ENCODE peak calls at places on chromosomes 5 and 9, in six cellular contexts. One of them, this sample, is unnamed.

GRCh38 chr9:4301302-4301701 is 1.4 kb upstream of the GLIS3 start:
- DNase-seq in transverse colon: no peak
- DNase-seq in lower leg skin: no peak
- DNase-seq in H1: no peak
- DNase-seq in esophagus squamous epithelium: no peak
- DNase-seq in uterus: no peak
- DNase-seq in this sample: no peak

GRCh38 chr5:143733635-143734341 is 78.2 kb upstream of the HMHB1 start:
- DNase-seq in transverse colon: no peak
- DNase-seq in esophagus squamous epithelium: no peak
- DNase-seq in lower leg skin: no peak
- DNase-seq in uterus: no peak
- DNase-seq in H1: no peak
- DNase-seq in this sample: no peak

GRCh38 chr9:104906441-104907277 is 21.3 kb downstream of the ABCA1 start:
- DNase-seq in esophagus squamous epithelium: no peak
- DNase-seq in H1: peak; percentile 30
- DNase-seq in transverse colon: no peak
- DNase-seq in lower leg skin: no peak
- DNase-seq in uterus: peak; percentile 61
- DNase-seq in this sample: no peak

GRCh38 chr9:131469369-131469768 is 33.3 kb upstream of the POMT1 start:
- DNase-seq in transverse colon: no peak
- DNase-seq in uterus: no peak
- DNase-seq in lower leg skin: peak; percentile 59
- DNase-seq in esophagus squamous epithelium: no peak
- DNase-seq in H1: no peak
- DNase-seq in this sample: no peak

GRCh38 chr5:174645677-174646076 is 78.7 kb upstream of the MSX2 start:
- DNase-seq in esophagus squamous epithelium: no peak
- DNase-seq in uterus: no peak
- DNase-seq in lower leg skin: no peak
- DNase-seq in transverse colon: no peak
- DNase-seq in H1: no peak
- DNase-seq in this sample: no peak

GRCh38 chr5:54514841-54515432 is 2.6 kb upstream of the SNX18 start:
- DNase-seq in esophagus squamous epithelium: no peak
- DNase-seq in lower leg skin: no peak
- DNase-seq in H1: no peak
- DNase-seq in transverse colon: no peak
- DNase-seq in uterus: no peak
- DNase-seq in this sample: no peak

GRCh38 chr9:117768740-117769400 is 64.7 kb downstream of the TLR4 start:
- DNase-seq in H1: no peak
- DNase-seq in esophagus squamous epithelium: no peak
- DNase-seq in transverse colon: no peak
- DNase-seq in uterus: no peak
- DNase-seq in lower leg skin: no peak
- DNase-seq in this sample: no peak

GRCh38 chr9:118009585-118009984 is 305.4 kb downstream of the TLR4 start:
- DNase-seq in H1: no peak
- DNase-seq in esophagus squamous epithelium: no peak
- DNase-seq in transverse colon: no peak
- DNase-seq in uterus: no peak
- DNase-seq in lower leg skin: no peak
- DNase-seq in this sample: no peak

GRCh38 chr5:176543428-176544182 is 5.5 kb upstream of the CDHR2 start:
- DNase-seq in H1: peak; percentile 85
- DNase-seq in esophagus squamous epithelium: no peak
- DNase-seq in transverse colon: peak; percentile 88
- DNase-seq in uterus: peak; percentile 52
- DNase-seq in lower leg skin: peak; percentile 94
- DNase-seq in this sample: peak; percentile 75

GRCh38 chr5:14433202-14433601 is 148.4 kb upstream of the OTULINL start:
- DNase-seq in lower leg skin: peak; percentile 12
- DNase-seq in transverse colon: no peak
- DNase-seq in esophagus squamous epithelium: no peak
- DNase-seq in uterus: no peak
- DNase-seq in H1: no peak
- DNase-seq in this sample: no peak

GRCh38 chr5:107486489-107486888 is 184.2 kb downstream of the EFNA5 start:
- DNase-seq in uterus: no peak
- DNase-seq in transverse colon: no peak
- DNase-seq in H1: no peak
- DNase-seq in lower leg skin: no peak
- DNase-seq in esophagus squamous epithelium: no peak
- DNase-seq in this sample: no peak

GRCh38 chr9:134099123-134099761 is 31.4 kb upstream of the BRD3 start:
- DNase-seq in uterus: no peak
- DNase-seq in esophagus squamous epithelium: no peak
- DNase-seq in transverse colon: peak; percentile 60
- DNase-seq in H1: peak; percentile 92
- DNase-seq in lower leg skin: peak; percentile 70
- DNase-seq in this sample: peak; percentile 54

GRCh38 chr5:121974261-121974660 is 12.5 kb downstream of the SRFBP1 start:
- DNase-seq in transverse colon: no peak
- DNase-seq in H1: no peak
- DNase-seq in esophagus squamous epithelium: no peak
- DNase-seq in lower leg skin: no peak
- DNase-seq in uterus: no peak
- DNase-seq in this sample: no peak

GRCh38 chr9:7439355-7439978 is 360.1 kb downstream of the DMAC1 start:
- DNase-seq in H1: no peak
- DNase-seq in uterus: no peak
- DNase-seq in transverse colon: no peak
- DNase-seq in lower leg skin: no peak
- DNase-seq in esophagus squamous epithelium: no peak
- DNase-seq in this sample: no peak

GRCh38 chr9:106075568-106075967 is 381.2 kb downstream of the TMEM38B start:
- DNase-seq in transverse colon: no peak
- DNase-seq in H1: no peak
- DNase-seq in lower leg skin: no peak
- DNase-seq in esophagus squamous epithelium: no peak
- DNase-seq in uterus: no peak
- DNase-seq in this sample: no peak

GRCh38 chr9:108672475-108673065 is 183.2 kb downstream of the ACTL7B start:
- DNase-seq in esophagus squamous epithelium: no peak
- DNase-seq in H1: no peak
- DNase-seq in transverse colon: no peak
- DNase-seq in uterus: no peak
- DNase-seq in lower leg skin: peak; percentile 69
- DNase-seq in this sample: no peak

GRCh38 chr9:8764041-8764440 is 964.5 kb upstream of the DMAC1 start:
- DNase-seq in transverse colon: no peak
- DNase-seq in H1: no peak
- DNase-seq in esophagus squamous epithelium: no peak
- DNase-seq in lower leg skin: no peak
- DNase-seq in uterus: no peak
- DNase-seq in this sample: no peak

GRCh38 chr5:2507611-2508010 is 243.9 kb downstream of the IRX2 start:
- DNase-seq in H1: no peak
- DNase-seq in transverse colon: no peak
- DNase-seq in esophagus squamous epithelium: no peak
- DNase-seq in lower leg skin: no peak
- DNase-seq in uterus: no peak
- DNase-seq in this sample: no peak

GRCh38 chr9:19920401-19920800 is 131.6 kb upstream of the SLC24A2 start:
- DNase-seq in lower leg skin: no peak
- DNase-seq in uterus: no peak
- DNase-seq in esophagus squamous epithelium: no peak
- DNase-seq in H1: no peak
- DNase-seq in transverse colon: no peak
- DNase-seq in this sample: no peak

GRCh38 chr5:179878222-179879002 is 19.8 kb upstream of the MRNIP start:
- DNase-seq in transverse colon: no peak
- DNase-seq in uterus: no peak
- DNase-seq in H1: no peak
- DNase-seq in esophagus squamous epithelium: no peak
- DNase-seq in lower leg skin: no peak
- DNase-seq in this sample: peak; percentile 47

GRCh38 chr5:142221091-142221860 is 103.5 kb downstream of the SPRY4 start:
- DNase-seq in transverse colon: no peak
- DNase-seq in lower leg skin: no peak
- DNase-seq in esophagus squamous epithelium: no peak
- DNase-seq in uterus: no peak
- DNase-seq in H1: no peak
- DNase-seq in this sample: no peak

GRCh38 chr5:6752236-6752635 is 39.0 kb downstream of the TENT4A start:
- DNase-seq in uterus: no peak
- DNase-seq in lower leg skin: peak; percentile 50
- DNase-seq in esophagus squamous epithelium: no peak
- DNase-seq in transverse colon: no peak
- DNase-seq in H1: no peak
- DNase-seq in this sample: no peak

GRCh38 chr9:126692759-126693427 is 79.2 kb downstream of the LMX1B start:
- DNase-seq in uterus: no peak
- DNase-seq in H1: no peak
- DNase-seq in esophagus squamous epithelium: no peak
- DNase-seq in lower leg skin: no peak
- DNase-seq in transverse colon: no peak
- DNase-seq in this sample: no peak

GRCh38 chr9:95012035-95012708 is 285.7 kb downstream of the AOPEP start:
- DNase-seq in lower leg skin: no peak
- DNase-seq in H1: no peak
- DNase-seq in transverse colon: no peak
- DNase-seq in uterus: no peak
- DNase-seq in esophagus squamous epithelium: no peak
- DNase-seq in this sample: no peak

GRCh38 chr9:86732514-86732913 is 214.8 kb downstream of the GAS1 start:
- DNase-seq in lower leg skin: no peak
- DNase-seq in H1: no peak
- DNase-seq in esophagus squamous epithelium: no peak
- DNase-seq in uterus: peak; percentile 65
- DNase-seq in transverse colon: no peak
- DNase-seq in this sample: no peak

DNA sequence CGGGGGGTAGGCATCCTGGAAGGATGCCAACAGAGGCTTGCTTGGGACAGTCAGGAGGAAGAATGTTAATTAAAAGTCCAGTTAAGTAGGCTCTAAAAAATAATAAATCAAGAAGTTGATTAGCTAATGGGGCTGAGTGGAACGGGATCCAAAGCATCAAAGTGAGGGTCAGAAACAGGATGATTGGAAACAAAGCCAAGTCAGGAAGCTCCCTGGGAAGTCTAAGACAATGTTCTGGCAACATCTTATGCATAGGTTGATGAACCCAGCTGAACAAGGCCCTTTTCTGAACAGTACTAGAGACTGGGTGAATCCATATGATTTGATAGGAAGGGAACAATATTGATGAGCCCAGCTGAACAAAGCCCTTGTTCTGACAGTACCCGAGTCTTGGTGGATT is 50.2 kb upstream of the STARD4 start:
- DNase-seq in esophagus squamous epithelium: no peak
- DNase-seq in uterus: no peak
- DNase-seq in H1: no peak
- DNase-seq in lower leg skin: no peak
- DNase-seq in transverse colon: no peak
- DNase-seq in this sample: no peak
- TF ChIP-seq POLR2A in esophagus squamous epithelium: no peak
- TF ChIP-seq POLR2A in uterus: no peak
- TF ChIP-seq POLR2A in H1: no peak
- TF ChIP-seq POLR2A in lower leg skin: no peak
- TF ChIP-seq POLR2A in transverse colon: no peak
- TF ChIP-seq POLR2A in this sample: no peak

DNA sequence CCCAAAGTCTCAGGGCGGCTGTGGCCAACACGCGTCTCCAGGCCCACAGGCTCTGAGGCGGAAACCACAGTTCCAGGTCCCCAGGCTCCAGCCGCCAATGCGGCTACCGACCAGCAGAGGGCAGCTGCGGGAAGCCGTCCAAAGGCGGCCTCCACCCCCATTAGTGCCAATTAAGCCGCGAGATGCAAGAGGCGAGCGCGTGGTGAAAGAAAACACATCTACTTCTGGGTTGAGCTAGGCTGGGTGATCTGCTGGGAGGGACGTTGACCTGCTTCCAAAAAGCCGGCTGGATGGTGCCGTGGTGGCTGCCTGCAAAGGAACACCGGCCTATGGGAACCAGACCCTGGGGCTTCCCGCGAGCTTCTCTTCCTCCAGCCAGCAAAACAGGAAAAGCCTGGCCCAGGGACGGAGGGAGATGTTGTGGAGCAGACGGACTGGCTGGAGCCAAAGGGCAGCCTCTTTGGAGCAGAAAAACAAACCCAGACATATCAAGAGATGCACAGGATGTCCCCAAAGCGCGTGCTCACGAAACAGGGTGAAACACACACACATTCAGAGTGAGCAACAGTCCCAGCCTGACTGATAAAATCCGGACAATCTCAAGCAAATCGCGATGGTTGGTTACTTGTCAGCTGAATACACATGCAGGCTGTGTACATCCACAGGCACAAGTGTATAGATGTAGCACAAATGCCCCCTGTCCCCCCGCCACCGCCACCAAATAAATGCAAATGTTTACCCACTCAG is 187.1 kb upstream of the BRINP1 start:
- DNase-seq in transverse colon: peak; percentile 81
- DNase-seq in lower leg skin: peak; percentile 93
- DNase-seq in H1: peak; percentile 93
- DNase-seq in uterus: peak; percentile 26
- DNase-seq in esophagus squamous epithelium: no peak
- DNase-seq in this sample: peak; percentile 84
- H3K4me3 ChIP-seq in transverse colon: peak overlapping the region; percentile 19
- H3K4me3 ChIP-seq in lower leg skin: no peak overlapping the region
- H3K4me3 ChIP-seq in H1: peak overlapping the region; percentile 36
- H3K4me3 ChIP-seq in uterus: no peak overlapping the region
- H3K4me3 ChIP-seq in esophagus squamous epithelium: peak overlapping the region; percentile 31
- H3K4me3 ChIP-seq in this sample: peak overlapping the region; percentile 21

DNA sequence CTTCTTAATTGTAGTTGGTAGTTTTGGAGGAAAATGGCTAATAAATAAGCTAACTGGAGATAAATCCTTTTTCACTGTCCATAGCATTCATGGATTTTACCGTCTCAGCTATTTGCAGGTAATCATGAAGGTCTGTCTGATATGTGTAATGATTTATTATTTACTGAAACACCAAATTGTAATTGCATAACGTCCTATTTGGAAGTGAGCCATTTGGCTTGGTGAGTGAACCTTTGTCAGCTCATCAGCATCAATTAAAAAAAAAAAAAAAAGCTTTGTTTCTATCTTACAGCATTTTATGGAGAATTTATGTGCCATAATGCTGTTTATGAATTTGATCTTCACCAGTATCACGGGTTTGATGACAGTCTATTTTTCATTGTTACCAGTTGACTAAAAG is 20.2 kb downstream of the RECK start:
- DNase-seq in lower leg skin: no peak
- DNase-seq in esophagus squamous epithelium: no peak
- DNase-seq in uterus: no peak
- DNase-seq in H1: no peak
- DNase-seq in transverse colon: no peak
- DNase-seq in this sample: no peak
- TF ChIP-seq POLR2A in lower leg skin: no peak
- TF ChIP-seq POLR2A in esophagus squamous epithelium: no peak
- TF ChIP-seq POLR2A in uterus: no peak
- TF ChIP-seq POLR2A in H1: no peak
- TF ChIP-seq POLR2A in transverse colon: no peak
- TF ChIP-seq POLR2A in this sample: no peak

DNA sequence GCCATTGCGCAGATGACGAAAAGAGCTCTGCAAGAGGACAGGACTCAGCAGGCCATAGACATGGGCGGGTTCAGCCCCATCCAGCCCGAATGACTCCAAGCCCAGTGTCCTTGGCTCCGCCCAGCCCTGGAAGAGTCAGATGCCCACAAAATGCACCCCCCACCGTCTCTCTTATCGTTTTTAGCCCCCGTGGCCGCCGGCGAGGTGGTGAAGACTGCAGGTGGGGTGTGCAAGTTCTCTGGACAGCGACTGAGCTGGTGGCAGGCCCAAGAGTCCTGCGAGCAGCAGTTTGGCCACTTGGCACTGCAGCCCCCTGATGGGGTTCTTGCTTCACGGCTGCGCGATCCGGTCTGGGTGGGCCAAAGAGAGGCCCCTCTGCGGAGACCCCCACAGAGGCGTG is 2.1 kb downstream of the ADGRD2 start:
- DNase-seq in lower leg skin: no peak
- DNase-seq in uterus: no peak
- DNase-seq in esophagus squamous epithelium: no peak
- DNase-seq in transverse colon: no peak
- DNase-seq in H1: no peak
- DNase-seq in this sample: no peak
- H3K4me3 ChIP-seq in lower leg skin: no peak overlapping the region
- H3K4me3 ChIP-seq in uterus: no peak overlapping the region
- H3K4me3 ChIP-seq in esophagus squamous epithelium: no peak overlapping the region
- H3K4me3 ChIP-seq in transverse colon: no peak overlapping the region
- H3K4me3 ChIP-seq in H1: no peak overlapping the region
- H3K4me3 ChIP-seq in this sample: no peak overlapping the region